ENCODE peak calls at places on chromosomes 16 and 17, in four cellular contexts. S is esophagus squamous epithelium, D is fibroblast of villous mesenchyme, L is psoas muscle. J is an unnamed sample.

GRCh38 chr16:89360760-89361435 is 129.5 kb downstream of the ANKRD11 start:
- DNase-seq in L (no peak), D (no peak), S (no peak), J (no peak)

GRCh38 chr16:14302031-14302398 is 230.9 kb downstream of the MRTFB start:
- DNase-seq in D (peak), S (no peak), L (peak), J (peak)

GRCh38 chr16:4888428-4889135 is 41.3 kb downstream of the UBN1 start:
- DNase-seq in L (no peak), D (peak), S (no peak), J (no peak)

GRCh38 chr17:51435171-51435552 is 174.8 kb downstream of the UTP18 start:
- DNase-seq in D (no peak), S (no peak), L (no peak), J (no peak)

GRCh38 chr17:50647187-50647586 is 12.5 kb downstream of the ABCC3 start:
- DNase-seq in S (no peak), L (no peak), D (no peak), J (no peak)

GRCh38 chr17:21039839-21040575 is 2.8 kb downstream of the USP22 start:
- DNase-seq in S (no peak), D (peak), L (peak), J (peak)

GRCh38 chr17:7459961-7460545 is 15.2 kb downstream of the CHRNB1 start:
- DNase-seq in L (no peak), D (no peak), S (no peak), J (peak)

GRCh38 chr16:49986351-49987124 is 38.5 kb upstream of the CNEP1R1 start:
- DNase-seq in L (no peak), S (no peak), D (no peak), J (peak)

GRCh38 chr17:7022791-7023571 is at the start of gene BCL6B:
- DNase-seq in L (no peak), S (no peak), D (no peak), J (no peak)

GRCh38 chr16:81444448-81445121 is at the start of gene CMIP:
- DNase-seq in D (peak), S (peak), L (peak), J (peak)

GRCh38 chr16:81446318-81447275 is 2.0 kb downstream of the CMIP start:
- DNase-seq in S (no peak), D (no peak), L (no peak), J (peak)

GRCh38 chr16:81445926-81446317 is 1.3 kb downstream of the CMIP start:
- DNase-seq in D (no peak), L (no peak), S (no peak), J (no peak)

GRCh38 chr16:81443688-81444447 is 740 bp upstream of the CMIP start:
- DNase-seq in S (no peak), D (no peak), L (peak), J (no peak)

DNA sequence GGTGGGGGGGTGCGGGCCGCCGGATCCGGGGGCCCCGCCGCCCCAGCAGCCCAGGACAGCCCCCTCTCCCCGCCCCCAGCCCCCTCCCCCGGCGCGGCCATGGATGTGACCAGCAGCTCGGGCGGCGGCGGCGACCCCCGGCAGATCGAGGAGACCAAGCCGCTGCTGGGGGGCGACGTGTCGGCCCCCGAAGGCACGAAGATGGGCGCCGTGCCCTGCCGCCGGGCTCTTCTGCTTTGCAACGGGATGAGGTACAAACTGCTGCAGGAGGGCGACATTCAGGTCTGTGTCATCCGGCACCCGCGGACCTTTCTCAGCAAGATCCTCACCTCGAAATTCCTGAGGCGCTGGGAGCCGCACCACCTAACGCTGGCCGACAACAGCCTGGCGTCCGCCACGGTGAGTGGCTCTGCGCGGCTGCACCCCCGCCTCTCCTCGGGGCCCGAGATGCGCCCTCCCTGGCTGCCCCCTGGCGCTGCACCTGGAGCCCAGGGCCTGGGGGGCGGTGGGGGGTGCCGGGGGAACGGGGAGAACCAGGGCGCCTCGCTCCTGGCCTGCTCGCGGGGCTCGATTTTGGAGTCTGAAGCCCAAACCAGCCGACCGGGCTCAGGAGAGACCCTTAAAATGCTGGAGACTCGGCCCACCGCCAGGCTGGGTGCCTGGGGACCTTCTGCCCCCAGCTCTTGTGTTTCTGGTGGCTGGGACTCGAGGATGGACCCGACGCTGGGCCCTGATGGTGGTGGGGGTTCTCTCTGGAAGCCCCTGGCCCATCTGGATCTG is 725 bp downstream of the CMIP start:
- DNase-seq in L (peak), D (no peak), S (no peak), J (no peak)
- TF ChIP-seq CTCF in L (no peak), D (no peak), S (no peak), J (peak)

DNA sequence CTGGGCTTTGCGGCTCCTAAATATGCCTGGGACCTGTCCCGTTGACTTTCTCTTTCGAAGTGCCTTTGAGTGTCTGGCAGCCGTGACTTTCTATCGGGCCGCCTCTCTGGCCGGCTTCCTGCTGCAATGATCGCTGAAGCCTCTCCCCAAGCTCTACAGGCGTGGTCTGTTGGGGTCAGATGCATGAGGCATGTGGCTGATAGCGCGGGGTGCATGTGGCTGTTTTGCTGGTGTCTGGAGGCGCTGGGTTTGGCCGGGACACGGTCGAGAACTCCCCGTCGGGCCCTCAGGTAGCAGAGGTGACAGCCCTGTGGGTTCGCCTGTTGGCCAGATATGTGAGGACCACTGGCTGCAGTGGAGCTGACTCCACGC is 38.4 kb downstream of the SOX8 start:
- DNase-seq in L (no peak), S (no peak), D (no peak), J (peak)
- H3K4me3 ChIP-seq in L (peak), S (peak), D (no peak), J (peak)

GRCh38 chr16:27515874-27516353 is 33.8 kb downstream of the GTF3C1 start:
- DNase-seq in D (no peak), S (no peak), L (no peak), J (no peak)
- TF ChIP-seq CTCF in D (peak), S (peak), L (peak), J (peak)

DNA sequence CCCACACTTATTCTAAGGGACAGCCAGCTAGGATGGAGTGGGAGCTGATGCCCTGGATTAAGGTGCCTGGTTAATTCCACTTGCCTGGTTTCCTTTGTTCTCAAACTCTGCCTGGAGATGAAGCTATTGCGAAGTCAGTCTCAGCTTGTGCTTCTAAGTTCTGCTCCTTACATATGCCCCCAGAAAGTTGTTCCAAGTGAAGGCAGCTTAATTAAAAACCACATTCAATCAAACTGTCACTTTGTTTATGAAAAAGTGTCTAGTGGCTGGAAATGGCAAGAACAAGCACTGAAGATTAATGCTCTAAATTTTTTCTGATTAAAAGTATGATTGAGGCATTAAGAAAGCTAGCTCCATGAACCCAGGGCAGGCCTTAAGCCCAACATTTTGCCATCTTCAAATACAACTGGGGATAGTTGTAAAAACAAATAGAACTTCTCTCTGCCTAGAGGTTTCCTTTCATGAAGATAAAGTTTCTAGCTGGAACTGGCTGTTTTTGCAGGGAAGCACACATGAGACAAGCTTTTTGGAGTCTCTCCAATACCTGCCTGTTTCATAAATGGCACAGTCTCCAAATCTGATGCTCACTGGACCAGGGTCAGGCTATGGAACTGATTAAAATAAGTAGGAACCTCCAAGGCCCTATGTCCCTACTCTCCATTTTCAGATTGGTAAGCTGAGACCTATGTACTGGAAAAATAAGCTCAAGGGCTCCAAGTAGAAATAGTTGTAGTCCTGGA is 100.9 kb downstream of the GRIN2A start:
- DNase-seq in D (no peak), L (no peak), S (no peak), J (peak)
- H3K4me3 ChIP-seq in D (no peak), L (no peak), S (no peak), J (no peak)

GRCh38 chr16:19757762-19758595 is 39.9 kb downstream of the IQCK start:
- DNase-seq in L (no peak), S (no peak), D (peak), J (no peak)
- TF ChIP-seq CTCF in L (no peak), S (no peak), D (no peak), J (no peak)

DNA sequence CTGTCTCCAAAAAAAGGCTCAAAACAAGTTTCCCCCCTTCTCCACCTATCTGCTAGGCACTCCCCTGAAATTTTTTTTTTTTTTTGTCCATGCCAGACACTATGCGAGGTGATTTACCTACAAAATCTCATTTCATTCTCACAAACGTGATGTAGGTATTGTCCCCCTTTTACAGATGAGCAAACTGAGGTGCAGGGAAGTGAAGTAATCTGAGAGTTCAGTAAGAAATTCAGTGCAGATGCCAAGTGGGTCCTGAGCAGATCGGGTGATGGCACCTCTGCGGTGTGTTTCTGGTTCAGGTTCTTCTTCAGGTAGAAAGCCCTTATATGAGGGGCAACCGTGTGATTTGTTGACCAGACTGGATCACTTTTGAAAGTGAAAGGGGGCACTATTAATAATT is 9.7 kb downstream of the TBKBP1 start:
- DNase-seq in L (no peak), D (no peak), S (no peak), J (no peak)
- H3K4me3 ChIP-seq in L (no peak), D (no peak), S (no peak), J (no peak)

J was measured in fibroblast of the aortic adventitia.